ENCODE peak calls at places on chromosome 1, in five cellular contexts. N, L, I, B and R are unnamed samples.

GRCh38 chr1:67418839-67419586 is 11.2 kb downstream of the SERBP1 start:
- DNase-seq in L (no peak), B (no peak), I (no peak), N (no peak), R (no peak)

GRCh38 chr1:50368179-50369007 is 54.9 kb downstream of the DMRTA2 start:
- DNase-seq in L (no peak), I (no peak), N (peak), B (peak), R (no peak)

GRCh38 chr1:17531682-17532487 is 7.6 kb upstream of the ARHGEF10L start:
- DNase-seq in L (no peak), B (no peak), I (no peak), N (no peak), R (no peak)

GRCh38 chr1:5994713-5995621 is 2.7 kb upstream of the NPHP4 start:
- DNase-seq in N (no peak), L (no peak), I (peak), B (no peak), R (no peak)

GRCh38 chr1:32962248-32962896 is 2.2 kb downstream of the RNF19B start:
- DNase-seq in B (no peak), L (no peak), I (no peak), N (no peak), R (no peak)

GRCh38 chr1:92754000-92754787 is 30.7 kb downstream of the EVI5 start:
- DNase-seq in N (no peak), I (no peak), L (no peak), B (peak), R (no peak)

GRCh38 chr1:184972281-184973055 is 1.8 kb downstream of the NIBAN1 start:
- DNase-seq in L (no peak), I (no peak), B (no peak), N (no peak), R (no peak)

GRCh38 chr1:183124259-183124658 is 61.8 kb upstream of the LAMC2 start:
- DNase-seq in B (no peak), N (no peak), I (no peak), L (no peak), R (no peak)

GRCh38 chr1:34977858-34978257 is 7.3 kb downstream of the TMEM35B start:
- DNase-seq in N (no peak), B (no peak), I (no peak), L (no peak), R (no peak)

GRCh38 chr1:39964552-39964951 is 9.6 kb downstream of the MFSD2A start:
- DNase-seq in I (no peak), L (no peak), B (no peak), N (no peak), R (no peak)

GRCh38 chr1:164165466-164165865 is 393.5 kb upstream of the PBX1 start:
- DNase-seq in N (no peak), I (no peak), B (no peak), L (no peak), R (no peak)

GRCh38 chr1:30505853-30506784 is 217.3 kb downstream of the MATN1 start:
- DNase-seq in B (no peak), I (no peak), N (no peak), L (no peak), R (no peak)

GRCh38 chr1:20483833-20484525 is 2.0 kb downstream of the CAMK2N1 start:
- DNase-seq in I (no peak), N (no peak), B (no peak), L (no peak), R (no peak)

GRCh38 chr1:116375884-116376733 is 3.1 kb downstream of the ATP1A1 start:
- DNase-seq in B (peak), L (no peak), N (peak), I (no peak), R (peak)

GRCh38 chr1:51280321-51281096 is 44.4 kb downstream of the RNF11 start:
- DNase-seq in N (no peak), L (no peak), I (no peak), B (no peak), R (no peak)

GRCh38 chr1:43499882-43500281 is 30.8 kb upstream of the PTPRF start:
- DNase-seq in B (no peak), N (no peak), L (no peak), I (no peak), R (no peak)

GRCh38 chr1:146007048-146007784 is 10.8 kb upstream of the TXNIP start:
- DNase-seq in I (no peak), L (no peak), B (peak), N (peak), R (no peak)

GRCh38 chr1:18112611-18113010 is 5.0 kb downstream of the IGSF21 start:
- DNase-seq in N (no peak), B (no peak), L (no peak), I (no peak), R (no peak)

GRCh38 chr1:37682334-37682987 is 9.9 kb upstream of the CDCA8 start:
- DNase-seq in I (peak), N (peak), B (peak), L (peak), R (no peak)

GRCh38 chr1:166905136-166905535 is 29.1 kb upstream of the TADA1 start:
- DNase-seq in L (no peak), N (no peak), I (no peak), B (no peak), R (no peak)

GRCh38 chr1:22402336-22403053 is 49.2 kb upstream of the ZBTB40 start:
- DNase-seq in L (no peak), N (no peak), I (no peak), B (no peak), R (no peak)

GRCh38 chr1:42940851-42941639 is 17.6 kb downstream of the SLC2A1 start:
- DNase-seq in B (peak), I (no peak), N (no peak), L (no peak), R (peak)

GRCh38 chr1:63004868-63005267 is 220.9 kb downstream of the ATG4C start:
- DNase-seq in B (peak), I (no peak), L (no peak), N (no peak), R (no peak)

GRCh38 chr1:28966617-28967016 is 52.2 kb downstream of the EPB41 start:
- DNase-seq in N (no peak), I (no peak), L (no peak), B (no peak), R (peak)

GRCh38 chr1:84940481-84940880 is 47.5 kb upstream of the LPAR3 start:
- DNase-seq in I (no peak), N (no peak), B (no peak), L (no peak), R (no peak)

GRCh38 chr1:184647471-184647870 is 107.2 kb downstream of the EDEM3 start:
- DNase-seq in B (no peak), N (no peak), I (no peak), L (no peak), R (no peak)

GRCh38 chr1:173410133-173410793 is 66.9 kb upstream of the PRDX6 start:
- DNase-seq in L (no peak), B (no peak), N (no peak), I (no peak), R (no peak)

GRCh38 chr1:168092151-168092550 is 44.6 kb downstream of the GPR161 start:
- DNase-seq in B (no peak), L (no peak), N (no peak), I (no peak), R (no peak)

GRCh38 chr1:48547521-48547920 is 75.5 kb upstream of the SPATA6 start:
- DNase-seq in I (no peak), B (no peak), L (no peak), N (no peak), R (no peak)

GRCh38 chr1:228014235-228014930 is 7.6 kb downstream of the WNT3A start:
- DNase-seq in I (no peak), B (peak), L (no peak), N (no peak), R (no peak)